ENCODE peak calls at places on chromosomes 16 and 17, in nine cellular contexts. C, W, D, I, N, M, O, Z and V are unnamed samples.

GRCh38 chr17:21058098-21058893 is 15.5 kb upstream of the USP22 start:
- DNase-seq in N (no peak), O (no peak), D (no peak), C (no peak), M (no peak), W (no peak), Z (no peak), I (peak), V (no peak)

GRCh38 chr16:51237207-51237606 is 86.1 kb upstream of the SALL1 start:
- DNase-seq in Z (no peak), C (no peak), O (no peak), M (no peak), W (no peak), I (no peak), D (no peak), N (no peak), V (no peak)

GRCh38 chr17:50169121-50169764 is 3.4 kb downstream of the SGCA start:
- DNase-seq in N (no peak), D (no peak), I (peak), M (peak), C (peak), Z (peak), W (peak), O (peak), V (no peak)

GRCh38 chr17:41785876-41786226 is 660 bp downstream of the JUP start:
- DNase-seq in W (peak), Z (peak), N (peak), M (no peak), O (peak), D (peak), I (no peak), C (no peak), V (peak)

GRCh38 chr17:17420561-17421269 is 56.1 kb upstream of the MED9 start:
- DNase-seq in Z (no peak), W (no peak), D (no peak), C (peak), N (no peak), I (peak), M (no peak), O (peak), V (peak)

GRCh38 chr16:17159616-17160015 is 311.1 kb downstream of the XYLT1 start:
- DNase-seq in D (no peak), C (no peak), M (no peak), Z (no peak), N (no peak), I (no peak), W (no peak), O (no peak), V (no peak)

GRCh38 chr17:38893612-38894011 is 23.8 kb downstream of the LASP1 start:
- DNase-seq in D (no peak), W (no peak), M (no peak), Z (no peak), O (no peak), I (no peak), C (peak), N (no peak), V (no peak)

GRCh38 chr16:3578610-3579551 is 1.7 kb upstream of the NLRC3 start:
- DNase-seq in N (no peak), C (peak), W (peak), O (no peak), Z (no peak), I (no peak), D (no peak), M (no peak), V (no peak)

GRCh38 chr16:76487411-76488064 is 210.3 kb downstream of the CNTNAP4 start:
- DNase-seq in C (no peak), D (no peak), I (no peak), M (no peak), N (no peak), Z (no peak), W (no peak), O (no peak), V (no peak)

GRCh38 chr17:12958786-12959185 is 59.0 kb downstream of the ELAC2 start:
- DNase-seq in N (peak), D (no peak), M (no peak), Z (no peak), O (no peak), I (peak), C (no peak), W (no peak), V (no peak)

GRCh38 chr16:84884311-84885023 is 64.7 kb downstream of the CRISPLD2 start:
- DNase-seq in D (peak), O (no peak), N (no peak), I (no peak), Z (no peak), W (peak), M (peak), C (peak), V (no peak)

GRCh38 chr16:20851601-20852000 is 45.3 kb downstream of the REXO5 start:
- DNase-seq in D (peak), Z (peak), M (peak), W (no peak), I (peak), C (peak), O (peak), N (no peak), V (peak)

GRCh38 chr16:49484454-49484853 is 110.8 kb downstream of the C16orf78 start:
- DNase-seq in M (peak), O (peak), N (peak), Z (peak), I (no peak), C (peak), D (peak), W (peak), V (peak)

GRCh38 chr16:379183-379960 is 2.4 kb downstream of the PGAP6 start:
- DNase-seq in D (peak), M (no peak), Z (no peak), N (peak), I (no peak), W (peak), O (no peak), C (peak), V (no peak)

GRCh38 chr17:32998111-32998892 is 6.7 kb downstream of the SPACA3 start:
- DNase-seq in Z (peak), I (peak), N (no peak), D (peak), W (peak), C (peak), M (peak), O (peak), V (peak)

GRCh38 chr16:23504453-23505179 is 5.7 kb downstream of the GGA2 start:
- DNase-seq in D (no peak), N (peak), C (peak), W (peak), M (no peak), I (peak), O (peak), Z (peak), V (peak)

GRCh38 chr17:49779730-49780220 is 8.7 kb upstream of the KAT7 start:
- DNase-seq in W (no peak), O (peak), N (no peak), Z (no peak), D (no peak), C (no peak), I (peak), M (peak), V (no peak)

GRCh38 chr17:38428150-38428642 is at the start of gene ARHGAP23:
- DNase-seq in O (peak), I (peak), N (peak), C (peak), D (peak), W (peak), M (peak), Z (peak), V (no peak)

GRCh38 chr16:53576904-53577303 is 73.9 kb upstream of the AKTIP start:
- DNase-seq in O (no peak), D (no peak), W (no peak), Z (no peak), I (no peak), C (no peak), M (no peak), N (no peak), V (no peak)

GRCh38 chr16:84993926-84994325 is 17.4 kb downstream of the ZDHHC7 start:
- DNase-seq in M (no peak), I (no peak), O (no peak), N (no peak), C (no peak), Z (no peak), D (no peak), W (no peak), V (no peak)

GRCh38 chr16:54954220-54954619 is 23.6 kb downstream of the IRX5 start:
- DNase-seq in M (no peak), N (no peak), W (no peak), O (no peak), D (no peak), C (no peak), I (no peak), Z (no peak), V (no peak)

GRCh38 chr16:74448990-74449389 is 27.7 kb upstream of the CLEC18B start:
- DNase-seq in I (peak), M (peak), O (peak), D (no peak), Z (peak), W (no peak), N (no peak), C (peak), V (no peak)

GRCh38 chr16:5022521-5022920 is 11.2 kb downstream of the NAGPA start:
- DNase-seq in O (no peak), M (no peak), W (no peak), Z (no peak), N (no peak), D (no peak), C (no peak), I (no peak), V (no peak)

GRCh38 chr17:35028531-35029262 is 34.8 kb downstream of the RFFL start:
- DNase-seq in Z (no peak), D (no peak), N (no peak), I (peak), C (no peak), M (no peak), O (no peak), W (no peak), V (no peak)

GRCh38 chr17:35021520-35022380 is 41.4 kb downstream of the LIG3 start:
- DNase-seq in Z (no peak), I (no peak), M (no peak), N (no peak), C (no peak), W (no peak), D (no peak), O (no peak), V (no peak)

GRCh38 chr17:35022536-35023063 is 40.9 kb downstream of the RFFL start:
- DNase-seq in Z (no peak), M (peak), D (peak), O (peak), I (peak), W (no peak), C (peak), N (no peak), V (peak)

GRCh38 chr17:35023538-35023937 is 40.0 kb downstream of the RFFL start:
- DNase-seq in N (no peak), W (no peak), C (no peak), I (no peak), D (peak), O (no peak), Z (no peak), M (no peak), V (no peak)

DNA sequence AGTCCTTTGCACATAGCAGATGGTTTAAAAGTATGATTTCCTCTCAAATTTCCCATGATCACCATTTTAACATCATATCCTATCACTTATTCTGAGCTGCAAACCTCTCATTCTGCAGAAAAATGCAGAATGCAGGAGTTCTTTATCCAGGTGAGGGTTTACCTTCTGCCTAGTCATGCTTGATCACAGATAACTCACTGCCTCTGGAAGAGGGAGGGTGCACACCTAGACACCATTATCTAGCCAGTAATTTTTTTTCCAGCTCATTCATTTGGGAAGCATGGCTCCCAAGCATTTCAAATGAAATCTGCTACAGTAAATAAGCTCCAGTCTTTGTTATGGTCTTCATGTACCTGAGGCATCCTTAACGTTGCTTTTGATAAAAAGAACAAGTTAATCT is 38.0 kb downstream of the RFFL start:
- DNase-seq in C (no peak), M (no peak), W (no peak), D (no peak), I (no peak), O (no peak), N (no peak), Z (no peak), V (no peak)
- TF ChIP-seq CTCF in C (no peak), M (no peak), W (no peak), D (no peak), I (no peak), O (no peak), N (no peak), Z (no peak), V (no peak)

DNA sequence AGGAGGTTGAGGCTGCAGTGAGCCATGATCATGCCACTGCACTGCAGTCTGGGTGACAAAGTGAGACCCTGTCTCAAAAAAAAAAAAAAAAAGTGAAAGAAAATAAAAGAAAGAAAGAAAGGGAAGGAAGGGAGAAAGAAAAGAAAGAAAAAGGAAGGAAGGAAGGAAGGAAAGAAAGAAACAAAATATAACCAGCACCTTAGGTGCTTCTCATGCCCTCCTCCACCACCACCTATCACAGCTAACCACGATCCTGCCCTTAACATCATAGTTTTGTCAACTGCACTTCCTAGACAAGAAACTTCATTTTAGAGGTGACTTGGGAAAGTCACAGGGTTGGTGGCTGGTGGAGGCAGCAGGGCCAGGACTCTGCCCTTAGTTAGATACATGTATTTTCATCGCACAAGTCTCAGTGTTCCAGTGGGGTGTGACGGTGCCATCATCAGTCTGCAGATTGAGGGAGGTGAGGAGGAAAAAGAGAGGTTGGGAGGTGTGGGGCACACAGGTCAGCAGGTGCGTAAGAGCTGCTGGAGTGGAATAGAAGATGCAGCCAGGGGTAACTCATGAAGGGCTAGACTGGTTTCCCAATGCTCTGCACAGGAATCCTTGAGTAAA is 10.0 kb downstream of the SUPT4H1 start:
- DNase-seq in W (no peak), N (no peak), C (no peak), D (no peak), I (no peak), Z (no peak), O (no peak), M (no peak), V (no peak)
- TF ChIP-seq POLR2A in W (no peak), N (no peak), C (no peak), D (no peak), I (no peak), Z (no peak), O (no peak), M (no peak), V (no peak)

GRCh38 chr16:56343661-56344517 is 81.5 kb downstream of the AMFR start:
- DNase-seq in N (no peak), C (peak), O (no peak), Z (no peak), W (no peak), M (no peak), D (no peak), I (no peak), V (no peak)
- H3K4me3 ChIP-seq in N (no peak), C (no peak), O (no peak), Z (no peak), W (no peak), M (no peak), D (no peak), I (no peak), V (no peak)

DNA sequence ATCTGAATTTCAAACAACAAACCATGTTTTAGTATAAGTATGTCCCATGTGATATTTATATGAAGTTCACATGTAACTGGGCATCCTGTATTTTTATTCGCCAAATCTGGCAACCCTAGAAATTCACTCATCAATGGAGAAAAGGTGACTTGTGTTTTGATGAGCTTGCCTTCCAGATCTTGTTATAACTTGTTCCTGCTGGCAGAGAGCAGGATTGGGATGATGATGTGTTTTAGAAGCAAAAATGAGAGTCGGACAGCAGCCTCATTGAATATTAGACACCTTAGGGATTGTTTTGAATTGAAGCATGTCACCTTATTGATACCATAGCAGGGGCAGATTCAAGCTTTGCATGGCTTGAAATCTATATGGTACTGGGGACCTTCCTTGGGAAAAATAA is 85.4 kb upstream of the MED13 start:
- DNase-seq in O (no peak), M (no peak), W (no peak), I (no peak), D (no peak), C (no peak), N (no peak), Z (no peak), V (no peak)
- TF ChIP-seq CTCF in O (no peak), M (no peak), W (no peak), I (no peak), D (no peak), C (no peak), N (no peak), Z (no peak), V (no peak)

GRCh38 chr17:47966079-47966519 is 4.8 kb upstream of the CDK5RAP3 start:
- DNase-seq in O (peak), W (no peak), C (no peak), M (peak), Z (peak), N (no peak), I (no peak), D (peak), V (no peak)
- TF ChIP-seq POLR2A in O (no peak), W (no peak), C (no peak), M (no peak), Z (no peak), N (no peak), I (no peak), D (no peak), V (no peak)